ENCODE peak calls at places on chromosomes 11 and 22, in seven cellular contexts. D, W, F, P, E, Y and N are unnamed samples.

GRCh38 chr11:128728767-128729587 is 35.1 kb downstream of the FLI1 start:
- DNase-seq in D (no peak), W (peak; percentile 56), F (no peak), P (no peak), E (no peak), Y (no peak), N (no peak)

GRCh38 chr11:46222485-46223251 is 54.8 kb upstream of the CREB3L1 start:
- DNase-seq in D (no peak), W (no peak), F (no peak), P (no peak), E (peak; percentile 19), Y (no peak), N (no peak)

GRCh38 chr11:70587095-70587389 is 188.7 kb downstream of the CTTN start:
- DNase-seq in D (peak; percentile 15), W (no peak), F (no peak), P (peak; percentile 9), E (no peak), Y (no peak), N (no peak)

GRCh38 chr11:62879554-62879953 is 1.1 kb upstream of the SLC3A2 start:
- DNase-seq in D (no peak), W (no peak), F (no peak), P (peak; percentile 65), E (no peak), Y (no peak), N (no peak)

GRCh38 chr11:134552749-134553148 is 140.7 kb upstream of the B3GAT1 start:
- DNase-seq in D (no peak), W (no peak), F (no peak), P (no peak), E (no peak), Y (no peak), N (no peak)

GRCh38 chr22:43100223-43100622 is 10.3 kb upstream of the BIK start:
- DNase-seq in D (no peak), W (no peak), F (no peak), P (no peak), E (no peak), Y (no peak), N (no peak)

GRCh38 chr11:74689666-74690065 is 41.6 kb downstream of the CHRDL2 start:
- DNase-seq in D (no peak), W (no peak), F (no peak), P (peak; percentile 39), E (no peak), Y (peak; percentile 7), N (no peak)

GRCh38 chr11:28657378-28658030 is 549.3 kb downstream of the METTL15 start:
- DNase-seq in D (no peak), W (no peak), F (no peak), P (peak; percentile 23), E (no peak), Y (peak; percentile 61), N (no peak)

GRCh38 chr11:62149986-62150886 is 26.4 kb downstream of the INCENP start:
- DNase-seq in D (no peak), W (no peak), F (no peak), P (no peak), E (no peak), Y (no peak), N (no peak)

GRCh38 chr11:26823963-26824362 is 102.1 kb upstream of the SLC5A12 start:
- DNase-seq in D (no peak), W (no peak), F (no peak), P (no peak), E (no peak), Y (no peak), N (peak; percentile 3)

GRCh38 chr11:61551630-61552029 is 29.2 kb downstream of the SYT7 start:
- DNase-seq in D (peak; percentile 89), W (no peak), F (no peak), P (peak; percentile 56), E (no peak), Y (peak; percentile 14), N (no peak)

GRCh38 chr11:86632499-86633269 is 39.7 kb downstream of the ME3 start:
- DNase-seq in D (no peak), W (no peak), F (no peak), P (peak; percentile 88), E (no peak), Y (peak; percentile 95), N (no peak)

GRCh38 chr11:124859171-124859570 is 6.1 kb upstream of the ROBO3 start:
- DNase-seq in D (no peak), W (no peak), F (no peak), P (no peak), E (no peak), Y (no peak), N (no peak)

GRCh38 chr11:126748097-126748756 is 252.3 kb downstream of the KIRREL3 start:
- DNase-seq in D (no peak), W (peak; percentile 12), F (peak; percentile 72), P (no peak), E (no peak), Y (no peak), N (no peak)

GRCh38 chr11:47234669-47235075 is 13.9 kb downstream of the ACP2 start:
- DNase-seq in D (no peak), W (peak; percentile 80), F (peak; percentile 57), P (peak; percentile 59), E (peak; percentile 56), Y (no peak), N (no peak)

GRCh38 chr11:6992457-6993431 is 27.4 kb downstream of the ZNF214 start:
- DNase-seq in D (no peak), W (no peak), F (no peak), P (peak; percentile 68), E (no peak), Y (peak; percentile 97), N (no peak)

GRCh38 chr11:6742260-6742659 is 29.5 kb downstream of the OR2AG2 start:
- DNase-seq in D (no peak), W (no peak), F (no peak), P (no peak), E (no peak), Y (no peak), N (no peak)

GRCh38 chr11:33734441-33735165 is 1.6 kb downstream of the CD59 start:
- DNase-seq in D (peak; percentile 39), W (no peak), F (no peak), P (peak; percentile 71), E (peak; percentile 52), Y (peak; percentile 20), N (no peak)

GRCh38 chr11:459511-460220 is 9.6 kb downstream of the PTDSS2 start:
- DNase-seq in D (no peak), W (no peak), F (no peak), P (no peak), E (no peak), Y (no peak), N (no peak)

GRCh38 chr11:115425243-115425642 is 79.0 kb downstream of the CADM1 start:
- DNase-seq in D (no peak), W (no peak), F (no peak), P (no peak), E (no peak), Y (no peak), N (no peak)

GRCh38 chr11:126212089-126212660 is 593 bp downstream of the FAM118B start:
- DNase-seq in D (no peak), W (no peak), F (no peak), P (peak; percentile 9), E (no peak), Y (peak; percentile 8), N (no peak)

GRCh38 chr11:68096962-68097361 is 24.2 kb downstream of the CHKA start:
- DNase-seq in D (no peak), W (no peak), F (no peak), P (no peak), E (no peak), Y (no peak), N (no peak)

GRCh38 chr22:31652911-31653684 is 8.9 kb downstream of the PISD start:
- DNase-seq in D (no peak), W (no peak), F (peak; percentile 0), P (no peak), E (no peak), Y (no peak), N (no peak)

GRCh38 chr22:36253523-36254490 is 874 bp downstream of the APOL1 start:
- DNase-seq in D (no peak), W (no peak), F (no peak), P (peak; percentile 55), E (no peak), Y (no peak), N (no peak)

GRCh38 chr11:119093666-119093950 is 8.0 kb downstream of the DPAGT1 start:
- DNase-seq in D (no peak), W (no peak), F (no peak), P (no peak), E (no peak), Y (no peak), N (no peak)

GRCh38 chr11:118998822-118999221 is 884 bp downstream of the CENATAC start:
- DNase-seq in D (no peak), W (no peak), F (no peak), P (peak; percentile 65), E (no peak), Y (peak; percentile 81), N (no peak)

GRCh38 chr22:39773976-39774539 is 119.5 kb downstream of the ENTHD1 start:
- DNase-seq in D (no peak), W (peak; percentile 17), F (no peak), P (peak; percentile 1), E (peak; percentile 19), Y (no peak), N (peak; percentile 49)

GRCh38 chr11:61091373-61092279 is 10.7 kb upstream of the CD5 start:
- DNase-seq in D (no peak), W (no peak), F (no peak), P (peak; percentile 59), E (no peak), Y (no peak), N (peak; percentile 57)